ENCODE peak calls at places on chromosomes 1 and 21, in four cellular contexts. D is NCI-H69; Z is activated naive CD8-positive, alpha-beta T cell treated with anti-CD3 and anti-CD28 coated beads, Interleukin-2, amount 50 U/mL, for 16 hours; V is NCI-H345. L is an unnamed sample.

GRCh38 chr21:45613396-45613795 is 30.1 kb upstream of the PCBP3 start:
- DNase-seq in D (no peak), Z (no peak), V (no peak), L (no peak)

GRCh38 chr21:44304846-44305245 is 5.0 kb downstream of the PFKL start:
- DNase-seq in D (peak; percentile 48), Z (no peak), V (peak; percentile 37), L (peak; percentile 4)

GRCh38 chr1:115337633-115338456 is at the start of gene NGF:
- DNase-seq in D (no peak), Z (no peak), V (peak; percentile 13), L (peak; percentile 70)

GRCh38 chr1:201689647-201690046 is 139.3 kb upstream of the IPO9 start:
- DNase-seq in D (no peak), Z (no peak), V (no peak), L (no peak)

GRCh38 chr1:37471345-37472231 is 2.8 kb upstream of the ZC3H12A start:
- DNase-seq in D (peak; percentile 85), Z (no peak), V (no peak), L (peak; percentile 6)

GRCh38 chr1:1819762-1820161 is 41.5 kb upstream of the NADK start:
- DNase-seq in D (no peak), Z (no peak), V (no peak), L (no peak)

GRCh38 chr21:43721225-43721605 is 2.3 kb downstream of the PDXK start:
- DNase-seq in D (no peak), Z (no peak), V (no peak), L (no peak)

GRCh38 chr1:184911103-184911502 is 63.2 kb downstream of the NIBAN1 start:
- DNase-seq in D (no peak), Z (no peak), V (no peak), L (no peak)

L was measured in NCI-H146.